ENCODE peak calls at places on chromosome 1, in six cellular contexts. V is ovary; E is lung; W is esophagus squamous epithelium; H is CD8-positive, alpha-beta memory T cell; K is HCT116. Y is an unnamed sample.

GRCh38 chr1:220485791-220486190 is 42.1 kb upstream of the MARK1 start:
- DNase-seq in E (no peak), H (no peak), V (no peak), W (no peak), K (no peak), Y (no peak)

GRCh38 chr1:36321119-36321951 is 2.1 kb downstream of the EVA1B start:
- DNase-seq in W (no peak), V (peak; percentile 95), E (peak; percentile 68), K (peak; percentile 77), H (no peak), Y (no peak)

GRCh38 chr1:68811806-68812205 is 314.9 kb upstream of the DEPDC1 start:
- DNase-seq in E (no peak), H (no peak), K (no peak), V (no peak), W (no peak), Y (no peak)

GRCh38 chr1:64469614-64469976 is 334 bp upstream of the CACHD1 start:
- DNase-seq in W (no peak), K (no peak), V (no peak), H (no peak), E (no peak), Y (peak; percentile 4)

GRCh38 chr1:161728376-161729226 is 7.3 kb downstream of the FCRLB start:
- DNase-seq in H (no peak), W (no peak), E (no peak), K (no peak), V (no peak), Y (no peak)

GRCh38 chr1:238451781-238452310 is 561.1 kb upstream of the ZP4 start:
- DNase-seq in V (no peak), W (no peak), H (no peak), K (no peak), E (no peak), Y (no peak)

GRCh38 chr1:178232949-178233348 is 139.0 kb downstream of the RASAL2 start:
- DNase-seq in W (no peak), V (no peak), K (no peak), E (no peak), H (no peak), Y (no peak)

GRCh38 chr1:212515329-212515760 is 82.6 kb downstream of the NENF start:
- DNase-seq in K (no peak), H (no peak), W (no peak), V (no peak), E (no peak), Y (no peak)

GRCh38 chr1:36440044-36440443 is 10.2 kb downstream of the OSCP1 start:
- DNase-seq in K (no peak), H (no peak), V (no peak), E (no peak), W (no peak), Y (no peak)

GRCh38 chr1:33342041-33342723 is 21.3 kb upstream of the A3GALT2 start:
- DNase-seq in W (no peak), E (peak; percentile 80), V (peak; percentile 64), K (no peak), H (no peak), Y (peak; percentile 91)

GRCh38 chr1:46719689-46720088 is 775 bp upstream of the EFCAB14 start:
- DNase-seq in E (peak; percentile 42), V (no peak), H (no peak), W (no peak), K (no peak), Y (peak; percentile 26)

GRCh38 chr1:184190626-184191025 is 139.1 kb downstream of the TSEN15 start:
- DNase-seq in H (no peak), K (no peak), E (no peak), V (no peak), W (no peak), Y (no peak)

GRCh38 chr1:43900386-43900785 is 33.2 kb upstream of the ARTN start:
- DNase-seq in W (no peak), K (no peak), E (no peak), H (no peak), V (no peak), Y (no peak)

GRCh38 chr1:8226747-8227146 is 91.2 kb upstream of the SLC45A1 start:
- DNase-seq in V (no peak), E (no peak), K (no peak), H (no peak), W (no peak), Y (no peak)

GRCh38 chr1:8228253-8228652 is 89.7 kb upstream of the SLC45A1 start:
- DNase-seq in E (no peak), W (no peak), H (no peak), V (no peak), K (no peak), Y (no peak)

GRCh38 chr1:8219530-8219929 is 98.4 kb upstream of the SLC45A1 start:
- DNase-seq in H (no peak), E (no peak), V (no peak), W (no peak), K (no peak), Y (no peak)

GRCh38 chr1:8222789-8223188 is 95.1 kb upstream of the SLC45A1 start:
- DNase-seq in W (no peak), H (no peak), V (no peak), E (no peak), K (no peak), Y (no peak)

DNA sequence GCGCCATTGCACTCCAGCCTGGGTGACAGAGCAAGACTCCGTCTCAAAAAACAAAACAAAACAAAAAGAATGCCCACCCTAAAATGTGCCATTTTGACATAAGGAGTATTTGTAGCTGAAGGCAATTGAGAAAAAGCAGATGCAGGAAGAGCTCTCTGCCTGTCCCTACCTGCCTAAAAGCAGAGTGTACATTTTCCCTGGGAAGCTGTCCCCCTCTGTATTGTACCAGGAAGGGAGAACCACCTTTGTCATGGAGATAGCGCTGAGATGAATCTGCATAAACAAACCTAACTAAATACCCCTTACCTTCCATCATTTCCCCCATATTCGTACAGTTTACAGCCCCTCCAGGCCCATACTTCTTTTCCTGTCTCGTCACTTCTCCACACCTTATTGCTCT is 94.4 kb upstream of the SLC45A1 start:
- DNase-seq in H (no peak), V (no peak), E (no peak), W (no peak), K (no peak), Y (no peak)
- H3K4me3 ChIP-seq in H (no peak overlapping the region), V (no peak overlapping the region), E (no peak overlapping the region), W (no peak overlapping the region), K (no peak overlapping the region), Y (no peak overlapping the region)

GRCh38 chr1:21337010-21337437 is 46.8 kb upstream of the ECE1 start:
- DNase-seq in K (no peak), V (no peak), E (no peak), W (no peak), H (no peak), Y (no peak)
- H3K27ac ChIP-seq in K (no peak overlapping the region), V (peak overlapping the region; percentile 92), E (no peak overlapping the region), W (peak overlapping the region; percentile 93), H (no peak overlapping the region), Y (peak overlapping the region; percentile 87)

DNA sequence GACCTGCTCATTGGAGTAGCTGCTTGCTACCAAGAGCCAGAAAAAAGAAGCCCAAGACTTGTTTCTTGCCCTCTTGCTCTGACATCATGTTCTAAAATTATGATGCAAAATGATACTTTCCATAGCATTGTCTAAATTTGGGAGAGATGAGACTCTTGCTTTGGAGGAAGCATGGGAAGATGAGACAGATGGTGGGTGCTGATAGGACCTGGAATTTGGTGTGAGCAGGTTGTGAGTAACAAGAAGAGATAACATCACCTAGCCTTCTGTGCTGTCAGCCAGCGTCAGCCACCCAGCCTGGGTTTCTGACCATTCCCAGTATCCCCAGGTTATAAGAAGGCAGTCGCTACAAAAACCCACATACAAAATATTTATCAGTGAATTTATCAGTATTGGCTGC is 67.1 kb upstream of the GCLM start:
- DNase-seq in K (no peak), W (no peak), E (no peak), H (no peak), V (no peak), Y (no peak)
- H3K4me3 ChIP-seq in K (no peak overlapping the region), W (no peak overlapping the region), E (no peak overlapping the region), H (no peak overlapping the region), V (no peak overlapping the region), Y (no peak overlapping the region)

DNA sequence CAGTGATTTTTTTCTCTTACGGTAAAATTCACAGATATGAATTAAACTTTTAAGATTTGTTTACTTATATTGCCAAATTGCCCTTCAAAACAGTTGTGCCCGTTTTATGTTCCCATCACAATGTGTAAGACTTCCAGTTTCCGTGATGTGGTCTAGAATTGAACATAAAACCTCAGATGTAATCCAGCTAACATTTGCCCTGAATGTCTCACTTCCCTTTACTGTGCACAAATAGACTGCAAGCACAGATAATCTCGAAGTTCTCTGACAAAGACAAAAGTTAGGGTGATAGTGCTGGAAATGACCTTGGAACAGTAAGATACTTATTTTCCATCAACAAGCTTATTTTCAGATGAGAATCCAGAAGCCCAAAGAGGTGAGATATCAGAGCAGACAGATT is 177.5 kb downstream of the ZZZ3 start:
- DNase-seq in E (no peak), W (no peak), K (no peak), H (no peak), V (no peak), Y (no peak)
- H3K27ac ChIP-seq in E (no peak overlapping the region), W (no peak overlapping the region), K (no peak overlapping the region), H (no peak overlapping the region), V (no peak overlapping the region), Y (no peak overlapping the region)

GRCh38 chr1:192968323-192968722 is 90.8 kb downstream of the UCHL5 start:
- DNase-seq in H (no peak), W (no peak), K (no peak), V (no peak), E (no peak), Y (no peak)

GRCh38 chr1:192967901-192968300 is 91.3 kb downstream of the UCHL5 start:
- DNase-seq in E (no peak), W (no peak), H (no peak), V (no peak), K (no peak), Y (no peak)

GRCh38 chr1:192967211-192967877 is 91.8 kb downstream of the UCHL5 start:
- DNase-seq in H (no peak), E (no peak), V (no peak), W (no peak), K (no peak), Y (no peak)

GRCh38 chr1:192969091-192969490 is 90.1 kb downstream of the UCHL5 start:
- DNase-seq in H (no peak), V (no peak), E (no peak), K (no peak), W (no peak), Y (no peak)

DNA sequence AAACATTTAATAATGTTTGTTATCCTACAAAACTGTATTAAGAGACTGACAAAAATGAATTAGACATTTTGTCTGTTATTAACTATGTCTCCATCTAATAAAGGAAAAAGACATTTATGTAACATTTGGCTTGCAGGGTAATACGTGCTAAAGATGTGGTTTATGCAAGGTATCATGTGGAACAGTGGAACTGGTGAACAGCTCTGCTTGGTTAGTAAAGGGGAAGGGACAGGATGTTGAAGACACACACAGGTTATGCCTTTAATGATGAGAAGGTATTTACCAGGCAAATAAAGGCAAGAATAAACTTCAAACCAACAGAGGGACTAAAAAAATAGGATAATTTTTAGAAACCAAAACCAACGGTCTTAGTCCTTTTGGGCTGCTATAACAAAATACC is 93.1 kb downstream of the UCHL5 start:
- DNase-seq in H (no peak), K (no peak), V (no peak), W (no peak), E (no peak), Y (no peak)
- H3K4me3 ChIP-seq in H (no peak overlapping the region), K (no peak overlapping the region), V (no peak overlapping the region), W (no peak overlapping the region), E (no peak overlapping the region), Y (no peak overlapping the region)